ENCODE peak calls at places on chromosomes 4 and X, in nine cellular contexts. W is stomach, F is left lung, I is heart right ventricle, K is esophagus squamous epithelium, R is cardiac muscle cell, B is SK-N-SH, Q is mucosa of descending colon, L is foreskin keratinocyte. N is an unnamed sample. For H3K4me1, the result is how much of the 10 kb centered on the place peaks cover.

GRCh38 chrX:153519569-153520285 is 2.3 kb downstream of the ATP2B3 start:
- DNase-seq in R (no peak), L (no peak), K (no peak), F (no peak), W (no peak), B (no peak), I (no peak), Q (no peak), N (no peak)

GRCh38 chrX:69033936-69034335 is 131.3 kb downstream of the PJA1 start:
- DNase-seq in W (no peak), B (no peak), L (no peak), Q (no peak), F (no peak), I (no peak), K (no peak), R (no peak), N (no peak)

GRCh38 chr4:76943129-76943620 is 6.4 kb upstream of the SEPTIN11 start:
- DNase-seq in L (peak), B (no peak), K (no peak), R (no peak), I (no peak), F (no peak), W (no peak), Q (no peak), N (no peak)

GRCh38 chr4:98314791-98315565 is 53.8 kb downstream of the RAP1GDS1 start:
- DNase-seq in I (no peak), K (no peak), B (no peak), Q (no peak), R (no peak), L (no peak), F (no peak), W (no peak), N (no peak)

GRCh38 chr4:83110222-83110945 is 4.1 kb downstream of the PLAC8 start:
- DNase-seq in F (peak), W (peak), B (peak), Q (peak), R (peak), L (peak), I (peak), K (peak), N (peak)

GRCh38 chr4:185235480-185236154 is 26.2 kb downstream of the SNX25 start:
- DNase-seq in B (peak), F (no peak), R (no peak), L (peak), Q (peak), I (no peak), K (no peak), W (no peak), N (no peak)

GRCh38 chrX:135309430-135309923 is at the start of gene ETDC:
- DNase-seq in F (no peak), I (no peak), L (no peak), K (no peak), R (no peak), Q (no peak), B (no peak), W (no peak), N (no peak)

GRCh38 chr4:122900314-122900713 is 22.1 kb downstream of the NUDT6 start:
- DNase-seq in B (no peak), Q (no peak), W (no peak), I (no peak), F (no peak), L (no peak), K (no peak), R (no peak), N (no peak)

GRCh38 chr4:188780028-188780427 is 640.8 kb downstream of the TRIML1 start:
- DNase-seq in K (no peak), R (no peak), F (no peak), I (no peak), B (no peak), Q (no peak), W (no peak), L (no peak), N (no peak)

GRCh38 chrX:38117485-38117884 is 103.2 kb downstream of the SRPX start:
- DNase-seq in Q (no peak), B (no peak), I (no peak), F (no peak), R (no peak), W (peak), L (no peak), K (no peak), N (no peak)

GRCh38 chrX:23779025-23779424 is 3.9 kb upstream of the SAT1 start:
- DNase-seq in L (peak), F (no peak), W (no peak), B (no peak), Q (no peak), I (no peak), K (no peak), R (no peak), N (no peak)

GRCh38 chr4:41748788-41749445 is 392 bp upstream of the PHOX2B start:
- DNase-seq in B (peak), K (no peak), R (no peak), L (no peak), W (no peak), F (no peak), Q (no peak), I (no peak), N (no peak)

GRCh38 chr4:183393446-183393845 is 51.0 kb upstream of the CDKN2AIP start:
- DNase-seq in L (no peak), B (no peak), F (no peak), R (no peak), Q (no peak), W (no peak), I (no peak), K (no peak), N (no peak)

GRCh38 chrX:24241822-24242648 is 71.8 kb downstream of the SUPT20HL2 start:
- DNase-seq in L (no peak), R (peak), I (no peak), K (no peak), B (peak), W (no peak), Q (no peak), F (no peak), N (peak)

GRCh38 chrX:50691820-50692219 is 122.2 kb downstream of the SHROOM4 start:
- DNase-seq in Q (peak), F (no peak), L (peak), B (peak), I (no peak), K (no peak), W (no peak), R (peak), N (no peak)

GRCh38 chrX:26747877-26748276 is 531.9 kb downstream of the MAGEB5 start:
- DNase-seq in R (peak), Q (no peak), B (no peak), I (no peak), K (no peak), L (no peak), W (no peak), F (no peak), N (no peak)

GRCh38 chrX:39950035-39950688 is 147.6 kb downstream of the BCOR start:
- DNase-seq in L (peak), R (no peak), Q (no peak), W (no peak), K (no peak), F (no peak), B (no peak), I (no peak), N (no peak)

GRCh38 chr4:165537028-165537648 is 158.3 kb downstream of the CPE start:
- DNase-seq in R (peak), W (no peak), L (peak), Q (peak), B (peak), K (no peak), F (no peak), I (no peak), N (peak)

GRCh38 chrX:103417370-103417769 is 41.0 kb downstream of the BEX3 start:
- DNase-seq in Q (no peak), W (no peak), K (no peak), L (no peak), I (no peak), F (no peak), B (no peak), R (no peak), N (no peak)

GRCh38 chrX:136916827-136917226 is 36.3 kb upstream of the RBMX start:
- DNase-seq in F (no peak), Q (no peak), L (no peak), B (no peak), W (no peak), K (no peak), I (no peak), R (no peak), N (no peak)

GRCh38 chr4:187908079-187908501 is 87.5 kb upstream of the ZFP42 start:
- DNase-seq in I (no peak), K (no peak), F (no peak), L (peak), Q (no peak), B (no peak), R (no peak), W (no peak), N (no peak)

GRCh38 chrX:39832211-39832610 is 265.5 kb downstream of the BCOR start:
- DNase-seq in B (no peak), F (no peak), L (no peak), W (no peak), Q (no peak), R (no peak), I (no peak), K (no peak), N (no peak)

DNA sequence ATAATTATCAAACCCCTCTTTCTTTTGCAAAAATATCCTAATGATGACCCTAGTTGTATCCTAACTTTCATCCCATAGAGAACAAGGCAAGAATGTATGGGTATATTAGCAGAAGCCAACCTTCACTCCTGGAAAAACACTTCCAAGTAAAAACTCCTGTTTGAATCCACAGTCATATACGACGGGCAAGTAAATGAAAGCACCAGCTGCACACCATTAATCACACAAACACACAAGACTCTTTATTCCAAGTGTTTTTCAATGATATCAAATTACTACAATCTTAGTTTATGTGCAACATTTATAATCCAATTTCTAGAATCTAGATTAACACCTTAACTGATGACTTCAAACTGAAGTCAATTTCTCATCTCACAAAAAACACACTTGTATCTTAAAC is 22.9 kb downstream of the ACSL4 start:
- DNase-seq in W (no peak), K (no peak), B (no peak), F (no peak), I (no peak), L (no peak), R (no peak), Q (no peak), N (no peak)
- H3K4me1 ChIP-seq in W (under half), K (half or more), B (under half), F (under half), I (under half), L (under half), R (under half), Q (under half), N (under half)

DNA sequence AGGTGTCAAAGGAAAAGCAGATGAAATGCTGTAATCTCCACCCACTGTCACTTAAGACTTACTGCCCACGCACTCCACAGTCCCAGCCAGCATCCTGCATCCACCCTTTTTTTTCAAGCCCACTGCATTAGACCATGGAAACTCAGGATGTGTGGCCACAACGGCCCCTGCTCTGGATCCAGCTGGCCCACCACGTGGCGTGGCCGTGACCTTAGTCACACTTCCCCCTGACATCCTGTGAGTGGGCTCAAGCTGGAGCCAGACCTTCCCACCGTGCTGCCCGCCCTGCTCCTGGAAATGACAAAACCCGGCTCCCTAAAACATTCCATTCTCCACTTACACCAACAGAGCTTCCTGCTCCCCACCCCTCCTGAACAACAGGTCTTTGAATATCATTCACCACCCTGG is 588.3 kb upstream of the DIPK2B start:
- DNase-seq in I (peak), W (no peak), K (no peak), B (no peak), F (peak), Q (no peak), L (peak), R (no peak), N (no peak)
- H3K4me1 ChIP-seq in I (under half), W (under half), K (half or more), B (under half), F (under half), Q (under half), L (half or more), R (under half), N (under half)

GRCh38 chrX:81121513-81122363 is 80.0 kb downstream of the HMGN5 start:
- DNase-seq in Q (peak), R (peak), F (peak), B (peak), W (peak), L (peak), I (peak), K (peak), N (peak)

GRCh38 chrX:81120270-81120935 is 81.3 kb downstream of the HMGN5 start:
- DNase-seq in B (no peak), L (no peak), Q (peak), W (no peak), K (no peak), F (no peak), R (peak), I (no peak), N (no peak)

DNA sequence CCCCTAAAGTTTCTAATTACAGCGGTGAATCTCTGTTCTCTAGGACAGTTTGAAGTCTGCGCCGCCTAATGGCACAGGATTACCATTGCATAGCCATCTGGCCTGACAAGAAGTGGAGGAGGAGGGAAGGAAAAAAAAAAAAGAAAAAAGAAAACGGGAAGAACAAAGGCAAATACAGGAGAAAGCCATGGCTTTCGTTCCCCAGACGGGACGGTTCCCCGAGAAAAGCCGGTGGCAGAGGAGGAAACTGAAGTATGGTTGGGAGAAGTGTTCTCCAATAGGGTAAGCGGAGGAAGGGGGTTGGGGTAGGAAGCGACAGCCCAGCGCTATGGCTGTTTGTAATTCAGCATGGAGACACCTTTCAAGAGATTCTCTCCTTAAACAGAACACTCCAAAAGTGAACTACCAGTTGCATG is 80.8 kb downstream of the HMGN5 start:
- DNase-seq in K (no peak), I (peak), B (peak), L (peak), Q (peak), W (peak), R (peak), F (no peak), N (peak)
- H3K4me1 ChIP-seq in K (under half), I (under half), B (under half), L (under half), Q (under half), W (under half), R (under half), F (under half), N (under half)

DNA sequence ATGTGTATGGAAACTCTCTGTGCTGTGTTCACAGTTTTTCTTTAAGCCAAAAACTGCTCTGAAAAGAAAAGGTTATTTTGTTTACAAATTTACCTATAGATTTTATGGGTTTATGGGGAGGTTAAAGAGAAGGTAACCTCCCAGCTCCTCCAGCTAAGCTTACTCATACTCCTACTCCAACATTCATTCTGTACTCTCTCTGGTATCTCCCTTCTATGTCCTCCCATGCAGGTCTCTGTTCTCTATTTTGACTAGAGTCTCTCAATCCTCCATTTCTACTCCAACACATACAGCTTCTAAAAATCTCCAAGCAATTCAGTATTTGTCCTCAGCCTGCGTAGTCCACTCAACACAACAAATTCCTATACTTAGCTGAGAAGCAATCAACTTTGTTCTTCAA is 46.6 kb upstream of the RELL1 start:
- DNase-seq in F (no peak), W (no peak), B (no peak), Q (no peak), R (no peak), K (no peak), L (no peak), I (no peak), N (no peak)
- H3K4me1 ChIP-seq in F (under half), W (under half), B (under half), Q (under half), R (under half), K (under half), L (under half), I (under half), N (under half)

DNA sequence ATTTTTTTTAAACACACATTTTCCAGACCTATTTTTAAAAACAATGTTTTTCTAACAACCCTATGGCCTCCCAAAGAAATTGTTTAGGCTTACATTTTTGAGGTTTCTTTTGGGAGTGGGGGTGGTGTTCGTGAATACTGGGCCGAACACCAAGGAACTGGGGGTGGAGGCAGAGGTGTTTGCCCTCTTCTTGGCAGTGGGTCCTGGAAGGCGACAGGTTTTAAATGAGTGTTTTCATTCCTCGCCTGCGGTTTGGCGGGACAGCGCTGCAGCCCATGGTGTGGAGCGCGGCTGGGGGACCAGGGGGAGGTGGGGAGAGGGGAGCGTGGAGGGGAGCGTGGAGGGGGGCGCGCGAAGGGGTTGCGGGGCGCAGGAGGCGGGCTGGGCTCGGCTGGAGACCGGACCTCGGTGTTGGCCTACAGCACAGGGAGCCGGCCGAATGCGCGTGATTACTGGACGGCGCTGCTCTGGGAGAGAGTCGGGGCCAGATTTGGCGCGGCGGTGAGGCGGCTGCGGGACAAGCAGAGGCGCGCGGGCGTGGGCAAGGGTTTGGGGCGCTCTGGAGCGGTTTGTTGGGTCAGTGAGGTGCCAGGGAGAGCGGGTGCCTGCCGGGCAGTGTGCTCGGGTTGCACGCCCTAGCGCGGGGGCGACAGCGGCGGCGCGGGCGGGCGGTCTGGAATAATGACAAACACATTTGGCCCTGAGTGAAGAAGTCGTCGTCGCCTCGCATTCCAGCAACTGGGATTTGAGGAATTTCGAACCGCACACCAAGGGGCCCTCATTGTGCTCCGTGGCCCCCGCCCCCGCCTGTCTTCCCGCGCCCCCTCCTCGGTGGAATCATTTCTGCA is 762 bp downstream of the PDGFRA start:
- DNase-seq in R (peak), Q (no peak), K (no peak), F (peak), W (no peak), I (peak), B (peak), L (no peak), N (no peak)
- H3K4me1 ChIP-seq in R (under half), Q (half or more), K (half or more), F (under half), W (half or more), I (under half), B (under half), L (under half), N (under half)

GRCh38 chr4:169791064-169791463 is 33.3 kb upstream of the HPF1 start:
- DNase-seq in W (no peak), L (peak), F (no peak), I (no peak), K (no peak), Q (no peak), R (no peak), B (no peak), N (no peak)
- H3K4me1 ChIP-seq in W (under half), L (under half), F (under half), I (under half), K (under half), Q (under half), R (under half), B (under half), N (under half)

GRCh38 chr4:139972305-139972704 is 181.7 kb downstream of the MAML3 start:
- DNase-seq in K (no peak), Q (no peak), B (no peak), W (no peak), R (no peak), I (no peak), L (no peak), F (no peak), N (no peak)

GRCh38 chr4:139975830-139976272 is 178.1 kb downstream of the MAML3 start:
- DNase-seq in F (no peak), Q (no peak), L (peak), R (no peak), B (no peak), I (no peak), K (no peak), W (no peak), N (no peak)

GRCh38 chr4:139969635-139970266 is 184.2 kb downstream of the MAML3 start:
- DNase-seq in R (no peak), B (no peak), L (no peak), Q (no peak), I (no peak), W (no peak), F (no peak), K (no peak), N (no peak)

GRCh38 chr4:139973015-139973414 is 181.0 kb downstream of the MAML3 start:
- DNase-seq in B (no peak), W (no peak), F (no peak), R (no peak), I (no peak), Q (no peak), K (no peak), L (peak), N (no peak)

DNA sequence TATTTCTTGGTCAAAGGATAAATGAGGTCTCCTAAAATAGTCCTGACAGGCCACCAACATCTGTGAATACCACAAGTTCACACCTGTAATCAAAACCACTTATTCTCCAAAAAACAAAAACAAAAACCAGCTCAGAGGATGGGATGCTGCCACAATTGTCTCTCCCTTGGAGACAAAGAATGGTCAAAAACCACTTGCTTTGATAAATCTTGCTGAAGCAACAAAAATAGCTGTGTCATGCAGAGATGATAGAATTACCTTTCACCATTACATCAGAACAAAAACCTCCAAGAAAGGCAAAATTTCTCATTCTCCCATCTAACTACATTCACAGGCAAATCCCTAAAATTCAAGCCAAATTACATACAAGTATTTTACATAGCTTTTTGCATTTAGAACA is 180.4 kb downstream of the MAML3 start:
- DNase-seq in K (no peak), I (no peak), R (no peak), B (no peak), W (no peak), Q (no peak), L (no peak), F (no peak), N (no peak)
- H3K4me1 ChIP-seq in K (under half), I (under half), R (under half), B (under half), W (under half), Q (under half), L (under half), F (under half), N (under half)

N was measured in naive thymus-derived CD4-positive, alpha-beta T cell.